ENCODE peak calls at places on chromosomes 5 and 9, in eight cellular contexts. J, E, K, U, R, V, N and X are unnamed samples.

GRCh38 chr5:176440932-176441706 is 7.1 kb upstream of the FAF2 start:
- DNase-seq in J (no peak), E (no peak), K (no peak), U (no peak), R (no peak), V (no peak), N (peak; percentile 40), X (no peak)

GRCh38 chr9:128787583-128788156 is 617 bp downstream of the TBC1D13 start:
- DNase-seq in J (no peak), E (no peak), K (no peak), U (no peak), R (no peak), V (peak; percentile 19), N (no peak), X (no peak)

GRCh38 chr9:134293576-134294227 is 32.6 kb upstream of the RXRA start:
- DNase-seq in J (no peak), E (peak; percentile 5), K (peak; percentile 41), U (peak; percentile 76), R (no peak), V (no peak), N (no peak), X (no peak)

GRCh38 chr5:67935908-67936573 is 279.5 kb upstream of the PIK3R1 start:
- DNase-seq in J (no peak), E (no peak), K (no peak), U (no peak), R (no peak), V (no peak), N (no peak), X (no peak)

GRCh38 chr9:68697846-68698245 is 7.2 kb upstream of the PIP5K1B start:
- DNase-seq in J (no peak), E (no peak), K (no peak), U (no peak), R (no peak), V (no peak), N (no peak), X (no peak)

GRCh38 chr9:136339173-136339957 is 12.0 kb downstream of the GPSM1 start:
- DNase-seq in J (peak; percentile 89), E (peak; percentile 26), K (peak; percentile 77), U (peak; percentile 46), R (no peak), V (peak; percentile 67), N (no peak), X (no peak)

GRCh38 chr9:86452194-86452828 is 98.1 kb upstream of the TUT7 start:
- DNase-seq in J (no peak), E (no peak), K (no peak), U (no peak), R (no peak), V (no peak), N (no peak), X (no peak)

GRCh38 chr9:113326230-113326629 is 13.8 kb downstream of the WDR31 start:
- DNase-seq in J (no peak), E (no peak), K (no peak), U (no peak), R (no peak), V (no peak), N (no peak), X (no peak)

GRCh38 chr5:25892251-25892650 is 1146.1 kb downstream of the CDH9 start:
- DNase-seq in J (no peak), E (no peak), K (no peak), U (no peak), R (no peak), V (no peak), N (no peak), X (no peak)

GRCh38 chr9:4755026-4755609 is 14.1 kb upstream of the AK3 start:
- DNase-seq in J (no peak), E (no peak), K (no peak), U (no peak), R (no peak), V (peak; percentile 62), N (no peak), X (no peak)

GRCh38 chr5:24819841-24820240 is 175.1 kb upstream of the CDH10 start:
- DNase-seq in J (no peak), E (peak; percentile 64), K (no peak), U (no peak), R (no peak), V (no peak), N (no peak), X (no peak)

GRCh38 chr9:122158202-122158601 is 1.4 kb downstream of the NDUFA8 start:
- DNase-seq in J (peak; percentile 56), E (no peak), K (no peak), U (peak; percentile 45), R (no peak), V (peak; percentile 72), N (no peak), X (no peak)

GRCh38 chr5:98401645-98402044 is 371.8 kb upstream of the RGMB start:
- DNase-seq in J (no peak), E (no peak), K (no peak), U (peak; percentile 25), R (no peak), V (peak; percentile 5), N (no peak), X (no peak)

GRCh38 chr9:134634190-134634589 is 7.4 kb upstream of the COL5A1 start:
- DNase-seq in J (no peak), E (no peak), K (no peak), U (no peak), R (no peak), V (no peak), N (peak; percentile 70), X (no peak)